ENCODE peak calls at places on chromosome 20, in eight cellular contexts. W is upper lobe of right lung; Q is cardiac muscle cell; K is prostate gland; F is effector memory CD4-positive, alpha-beta T cell; G is H9; J is endothelial cell of umbilical vein; I is mucosa of descending colon. X is an unnamed sample.

GRCh38 chr20:62801284-62802010 is 3.2 kb upstream of the OGFR start:
- DNase-seq in W (no peak), Q (no peak), K (no peak), F (no peak), G (no peak), J (no peak), I (no peak), X (no peak)

GRCh38 chr20:438581-439469 is 23.5 kb downstream of the TBC1D20 start:
- DNase-seq in W (no peak), Q (peak; percentile 40), K (no peak), F (peak; percentile 52), G (no peak), J (peak; percentile 55), I (peak; percentile 40), X (peak; percentile 78)

GRCh38 chr20:31517373-31517772 is 3.1 kb downstream of the HM13 start:
- DNase-seq in W (no peak), Q (peak; percentile 50), K (peak; percentile 37), F (no peak), G (peak; percentile 84), J (peak; percentile 69), I (peak; percentile 49), X (no peak)

GRCh38 chr20:38985060-38985459 is 22.9 kb downstream of the DHX35 start:
- DNase-seq in W (no peak), Q (no peak), K (no peak), F (no peak), G (no peak), J (no peak), I (no peak), X (no peak)

GRCh38 chr20:52083627-52084232 is 107.8 kb downstream of the ZFP64 start:
- DNase-seq in W (no peak), Q (peak; percentile 81), K (peak; percentile 43), F (peak; percentile 11), G (peak; percentile 57), J (peak; percentile 75), I (peak; percentile 77), X (peak; percentile 34)

GRCh38 chr20:43977962-43978361 is 63.3 kb downstream of the TOX2 start:
- DNase-seq in W (no peak), Q (no peak), K (no peak), F (no peak), G (no peak), J (no peak), I (no peak), X (no peak)

GRCh38 chr20:5569021-5569420 is 181.2 kb upstream of the SHLD1 start:
- DNase-seq in W (no peak), Q (peak; percentile 67), K (peak; percentile 58), F (peak; percentile 30), G (no peak), J (peak; percentile 74), I (peak; percentile 86), X (peak; percentile 62)

GRCh38 chr20:5000263-5001173 is 792 bp downstream of the SLC23A2 start:
- DNase-seq in W (peak; percentile 76), Q (no peak), K (peak; percentile 19), F (peak; percentile 4), G (peak; percentile 54), J (no peak), I (peak; percentile 45), X (peak; percentile 7)

GRCh38 chr20:63756648-63756991 is 17.0 kb downstream of the SLC2A4RG start:
- DNase-seq in W (no peak), Q (no peak), K (no peak), F (no peak), G (no peak), J (no peak), I (no peak), X (peak; percentile 25)

GRCh38 chr20:33640287-33640686 is 21.8 kb upstream of the C20orf144 start:
- DNase-seq in W (no peak), Q (no peak), K (no peak), F (no peak), G (no peak), J (no peak), I (no peak), X (no peak)

GRCh38 chr20:31808481-31808880 is 10.7 kb upstream of the MYLK2 start:
- DNase-seq in W (no peak), Q (no peak), K (no peak), F (no peak), G (no peak), J (no peak), I (no peak), X (no peak)

GRCh38 chr20:61931476-61932198 is 134.0 kb downstream of the TAF4 start:
- DNase-seq in W (peak; percentile 22), Q (no peak), K (no peak), F (no peak), G (no peak), J (no peak), I (no peak), X (no peak)

GRCh38 chr20:46688151-46689081 is 828 bp downstream of the TP53RK start:
- DNase-seq in W (no peak), Q (peak; percentile 56), K (peak; percentile 21), F (no peak), G (no peak), J (peak; percentile 72), I (peak; percentile 31), X (no peak)

GRCh38 chr20:63831696-63832686 is 927 bp upstream of the ZBTB46 start:
- DNase-seq in W (peak; percentile 76), Q (peak; percentile 59), K (no peak), F (no peak), G (peak; percentile 55), J (no peak), I (peak; percentile 67), X (no peak)

GRCh38 chr20:3452127-3452526 is 18.7 kb upstream of the ATRN start:
- DNase-seq in W (no peak), Q (no peak), K (no peak), F (no peak), G (no peak), J (no peak), I (no peak), X (no peak)

GRCh38 chr20:51860015-51860882 is 57.9 kb upstream of the SALL4 start:
- DNase-seq in W (no peak), Q (peak; percentile 25), K (peak; percentile 6), F (no peak), G (no peak), J (peak; percentile 24), I (peak; percentile 53), X (no peak)

GRCh38 chr20:6575912-6576391 is 191.5 kb upstream of the BMP2 start:
- DNase-seq in W (no peak), Q (peak; percentile 60), K (no peak), F (no peak), G (no peak), J (peak; percentile 85), I (no peak), X (no peak)

GRCh38 chr20:57420571-57421257 is 29.5 kb downstream of the RBM38 start:
- DNase-seq in W (no peak), Q (no peak), K (no peak), F (no peak), G (no peak), J (no peak), I (no peak), X (no peak)

GRCh38 chr20:40477805-40478204 is 211.2 kb downstream of the MAFB start:
- DNase-seq in W (no peak), Q (no peak), K (no peak), F (no peak), G (no peak), J (no peak), I (no peak), X (no peak)

GRCh38 chr20:63421094-63421692 is 51.3 kb downstream of the KCNQ2 start:
- DNase-seq in W (no peak), Q (no peak), K (no peak), F (no peak), G (no peak), J (no peak), I (no peak), X (no peak)

GRCh38 chr20:47857994-47858557 is 72.8 kb upstream of the SULF2 start:
- DNase-seq in W (no peak), Q (peak; percentile 47), K (peak; percentile 37), F (no peak), G (no peak), J (peak; percentile 38), I (no peak), X (no peak)

GRCh38 chr20:17947474-17947815 is 21.1 kb downstream of the SNX5 start:
- DNase-seq in W (no peak), Q (no peak), K (no peak), F (no peak), G (no peak), J (no peak), I (no peak), X (no peak)

GRCh38 chr20:22815584-22815983 is 219.5 kb upstream of the SSTR4 start:
- DNase-seq in W (no peak), Q (no peak), K (no peak), F (no peak), G (no peak), J (no peak), I (no peak), X (no peak)

GRCh38 chr20:41609476-41609875 is 8.7 kb downstream of the CHD6 start:
- DNase-seq in W (no peak), Q (no peak), K (no peak), F (no peak), G (no peak), J (no peak), I (no peak), X (no peak)
- H3K9me3 ChIP-seq in W (no peaks in the 10 kb centered on the region), Q (no peaks in the 10 kb centered on the region), K (no peaks in the 10 kb centered on the region), F (no peaks in the 10 kb centered on the region), G (no peaks in the 10 kb centered on the region), J (no peaks in the 10 kb centered on the region), I (no peaks in the 10 kb centered on the region), X (no peaks in the 10 kb centered on the region)

GRCh38 chr20:58896820-58897219 is 44.3 kb downstream of the GNAS start:
- DNase-seq in W (no peak), Q (no peak), K (no peak), F (no peak), G (no peak), J (no peak), I (no peak), X (no peak)
- H3K4me1 ChIP-seq in W (peaks cover 60% of the 10 kb centered on the region), Q (peaks cover 81% of the 10 kb centered on the region), K (peaks cover 15% of the 10 kb centered on the region), F (peaks cover 29% of the 10 kb centered on the region), G (peaks cover 18% of the 10 kb centered on the region), J (peaks cover 51% of the 10 kb centered on the region), I (peaks cover 18% of the 10 kb centered on the region), X (peaks cover 52% of the 10 kb centered on the region)

DNA sequence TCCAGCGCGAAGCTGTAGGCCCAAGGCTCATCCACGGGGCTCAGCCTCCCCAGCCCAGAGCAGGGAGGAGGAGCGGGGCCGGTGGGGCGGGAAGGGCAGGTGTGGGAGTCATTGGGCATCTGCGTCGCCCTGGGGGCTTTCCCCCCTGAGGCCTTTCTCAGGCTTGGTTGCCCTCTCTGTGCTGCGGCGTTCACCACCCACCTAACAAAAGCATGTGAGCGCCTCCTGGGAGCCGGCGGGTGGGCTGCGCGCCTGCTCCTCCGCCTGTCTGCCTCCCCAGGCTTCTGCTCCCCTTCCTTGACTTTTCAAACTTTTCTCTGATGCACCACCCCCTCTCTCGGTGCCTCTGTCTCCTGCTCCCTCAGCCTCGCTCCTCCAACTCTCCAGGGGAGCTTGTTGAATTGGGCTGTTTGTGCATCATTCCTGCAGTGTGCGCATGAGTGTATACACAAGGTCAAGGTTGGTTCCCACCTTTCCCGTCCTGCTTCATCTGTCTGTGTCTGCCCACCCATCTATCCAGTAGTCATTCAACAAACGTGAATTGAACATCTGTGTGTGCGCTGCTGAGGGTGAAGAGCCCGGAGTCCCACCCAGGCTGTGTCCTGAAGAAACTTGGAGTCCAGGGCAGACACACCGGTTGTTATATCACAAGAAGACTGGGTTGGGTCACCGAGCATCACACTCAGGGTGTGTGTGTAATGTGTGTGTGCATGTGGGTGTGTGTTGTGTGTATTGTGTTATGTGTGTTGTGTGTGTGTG is 82.4 kb upstream of the NNAT start:
- DNase-seq in W (peak; percentile 48), Q (no peak), K (no peak), F (no peak), G (no peak), J (no peak), I (no peak), X (no peak)
- H3K9me3 ChIP-seq in W (no peaks in the 10 kb centered on the region), Q (no peaks in the 10 kb centered on the region), K (no peaks in the 10 kb centered on the region), F (no peaks in the 10 kb centered on the region), G (no peaks in the 10 kb centered on the region), J (no peaks in the 10 kb centered on the region), I (no peaks in the 10 kb centered on the region), X (no peaks in the 10 kb centered on the region)

GRCh38 chr20:49646528-49646927 is 67.2 kb downstream of the B4GALT5 start:
- DNase-seq in W (no peak), Q (no peak), K (no peak), F (no peak), G (no peak), J (no peak), I (no peak), X (no peak)
- H3K4me1 ChIP-seq in W (peaks cover 9% of the 10 kb centered on the region), Q (peaks cover 15% of the 10 kb centered on the region), K (no peaks in the 10 kb centered on the region), F (no peaks in the 10 kb centered on the region), G (no peaks in the 10 kb centered on the region), J (no peaks in the 10 kb centered on the region), I (peaks cover 12% of the 10 kb centered on the region), X (peaks cover 8% of the 10 kb centered on the region)

X was measured in CD4-positive, alpha-beta memory T cell.